ENCODE peak calls at places on chromosomes 6 and 20, in four cellular contexts. One of them, this sample, is unnamed.

GRCh38 chr6:7914991-7915789 is 4.6 kb upstream of the TXNDC5 start:
- DNase-seq in COR-L47: no peak
- DNase-seq in tibial nerve: no peak
- DNase-seq in AG04449: peak
- DNase-seq in this sample: no peak

GRCh38 chr6:34723203-34723602 is 26.6 kb upstream of the ILRUN start:
- DNase-seq in tibial nerve: no peak
- DNase-seq in AG04449: no peak
- DNase-seq in COR-L47: no peak
- DNase-seq in this sample: no peak

GRCh38 chr6:21101694-21102093 is 491.9 kb upstream of the SOX4 start:
- DNase-seq in tibial nerve: no peak
- DNase-seq in AG04449: no peak
- DNase-seq in COR-L47: no peak
- DNase-seq in this sample: no peak

GRCh38 chr20:10861086-10861485 is 187.3 kb upstream of the JAG1 start:
- DNase-seq in COR-L47: no peak
- DNase-seq in tibial nerve: no peak
- DNase-seq in AG04449: peak
- DNase-seq in this sample: no peak

GRCh38 chr6:32194388-32194787 is 1.9 kb upstream of the GPSM3 start:
- DNase-seq in AG04449: no peak
- DNase-seq in tibial nerve: no peak
- DNase-seq in COR-L47: no peak
- DNase-seq in this sample: no peak

GRCh38 chr20:33005132-33005566 is 916 bp upstream of the SUN5 start:
- DNase-seq in tibial nerve: no peak
- DNase-seq in AG04449: no peak
- DNase-seq in COR-L47: no peak
- DNase-seq in this sample: no peak

GRCh38 chr6:154653853-154654252 is 79.4 kb upstream of the SCAF8 start:
- DNase-seq in tibial nerve: no peak
- DNase-seq in COR-L47: no peak
- DNase-seq in AG04449: peak
- DNase-seq in this sample: no peak

GRCh38 chr20:63097336-63097831 is 90.6 kb upstream of the BHLHE23 start:
- DNase-seq in COR-L47: no peak
- DNase-seq in tibial nerve: no peak
- DNase-seq in AG04449: no peak
- DNase-seq in this sample: no peak

GRCh38 chr6:35804996-35805736 is at the start of gene LHFPL5:
- DNase-seq in tibial nerve: no peak
- DNase-seq in COR-L47: peak
- DNase-seq in AG04449: no peak
- DNase-seq in this sample: peak

GRCh38 chr20:25031241-25031640 is 26.7 kb downstream of the ACSS1 start:
- DNase-seq in AG04449: no peak
- DNase-seq in tibial nerve: no peak
- DNase-seq in COR-L47: no peak
- DNase-seq in this sample: no peak

GRCh38 chr6:54710430-54710829 is 136.1 kb upstream of the FAM83B start:
- DNase-seq in COR-L47: peak
- DNase-seq in AG04449: no peak
- DNase-seq in tibial nerve: no peak
- DNase-seq in this sample: no peak

GRCh38 chr20:36063916-36064660 is 90.5 kb upstream of the EPB41L1 start:
- DNase-seq in tibial nerve: no peak
- DNase-seq in COR-L47: no peak
- DNase-seq in AG04449: no peak
- DNase-seq in this sample: no peak

GRCh38 chr20:55095745-55096450 is 620.5 kb downstream of the DOK5 start:
- DNase-seq in tibial nerve: no peak
- DNase-seq in AG04449: no peak
- DNase-seq in COR-L47: peak
- DNase-seq in this sample: no peak

GRCh38 chr6:156256161-156256560 is 521.0 kb upstream of the ARID1B start:
- DNase-seq in AG04449: no peak
- DNase-seq in tibial nerve: no peak
- DNase-seq in COR-L47: no peak
- DNase-seq in this sample: no peak

GRCh38 chr6:7431594-7432390 is 42.2 kb downstream of the RIOK1 start:
- DNase-seq in tibial nerve: no peak
- DNase-seq in COR-L47: no peak
- DNase-seq in AG04449: no peak
- DNase-seq in this sample: no peak

GRCh38 chr6:113632220-113632864 is 224.8 kb upstream of the MARCKS start:
- DNase-seq in COR-L47: no peak
- DNase-seq in AG04449: peak
- DNase-seq in tibial nerve: no peak
- DNase-seq in this sample: no peak

GRCh38 chr6:33935439-33936080 is 131.8 kb upstream of the MLN start:
- DNase-seq in COR-L47: no peak
- DNase-seq in AG04449: no peak
- DNase-seq in tibial nerve: no peak
- DNase-seq in this sample: no peak

GRCh38 chr6:164561656-164562055 is 747.7 kb downstream of the C6orf118 start:
- DNase-seq in AG04449: no peak
- DNase-seq in tibial nerve: no peak
- DNase-seq in COR-L47: no peak
- DNase-seq in this sample: no peak

This sample was measured in activated T-helper 1 cell treated with Interleukin-2 at 50 U/mL for 16 hours.